ENCODE peak calls at places on chromosomes 1 and 21, in eight cellular contexts. One of them, this sample, is unnamed.

GRCh38 chr1:54135436-54136120 is 17.2 kb downstream of the CDCP2 start:
- DNase-seq in transverse colon: no peak
- DNase-seq in adrenal gland: no peak
- DNase-seq in IMR-90: peak; percentile 61
- DNase-seq in tibial nerve: no peak
- DNase-seq in GM12878: no peak
- DNase-seq in H1: peak; percentile 38
- DNase-seq in breast epithelium: no peak
- DNase-seq in this sample: no peak

GRCh38 chr1:1894354-1895049 is 3.6 kb upstream of the GNB1 start:
- DNase-seq in transverse colon: peak; percentile 87
- DNase-seq in adrenal gland: peak; percentile 75
- DNase-seq in IMR-90: no peak
- DNase-seq in tibial nerve: no peak
- DNase-seq in GM12878: no peak
- DNase-seq in H1: no peak
- DNase-seq in breast epithelium: no peak
- DNase-seq in this sample: no peak

GRCh38 chr1:116228501-116228900 is 117.3 kb downstream of the MAB21L3 start:
- DNase-seq in transverse colon: no peak
- DNase-seq in adrenal gland: no peak
- DNase-seq in IMR-90: no peak
- DNase-seq in tibial nerve: no peak
- DNase-seq in GM12878: no peak
- DNase-seq in H1: no peak
- DNase-seq in breast epithelium: no peak
- DNase-seq in this sample: no peak

GRCh38 chr1:174407705-174408104 is 40.1 kb upstream of the GPR52 start:
- DNase-seq in transverse colon: no peak
- DNase-seq in adrenal gland: no peak
- DNase-seq in IMR-90: no peak
- DNase-seq in tibial nerve: no peak
- DNase-seq in GM12878: no peak
- DNase-seq in H1: no peak
- DNase-seq in breast epithelium: no peak
- DNase-seq in this sample: no peak

GRCh38 chr1:240691521-240692338 is 79.8 kb upstream of the GREM2 start:
- DNase-seq in transverse colon: peak; percentile 19
- DNase-seq in adrenal gland: peak; percentile 23
- DNase-seq in IMR-90: peak; percentile 78
- DNase-seq in tibial nerve: peak; percentile 48
- DNase-seq in GM12878: no peak
- DNase-seq in H1: peak; percentile 27
- DNase-seq in breast epithelium: no peak
- DNase-seq in this sample: peak; percentile 22

GRCh38 chr1:183025782-183026774 is 2.9 kb downstream of the LAMC1 start:
- DNase-seq in transverse colon: no peak
- DNase-seq in adrenal gland: no peak
- DNase-seq in IMR-90: peak; percentile 56
- DNase-seq in tibial nerve: no peak
- DNase-seq in GM12878: peak; percentile 51
- DNase-seq in H1: no peak
- DNase-seq in breast epithelium: no peak
- DNase-seq in this sample: no peak

GRCh38 chr21:41460578-41461527 is 34.8 kb downstream of the MX1 start:
- DNase-seq in transverse colon: peak; percentile 79
- DNase-seq in adrenal gland: peak; percentile 72
- DNase-seq in IMR-90: peak; percentile 72
- DNase-seq in tibial nerve: peak; percentile 73
- DNase-seq in GM12878: no peak
- DNase-seq in H1: no peak
- DNase-seq in breast epithelium: peak; percentile 69
- DNase-seq in this sample: peak; percentile 65

GRCh38 chr1:182357177-182357576 is 34.4 kb downstream of the GLUL start:
- DNase-seq in transverse colon: no peak
- DNase-seq in adrenal gland: no peak
- DNase-seq in IMR-90: no peak
- DNase-seq in tibial nerve: no peak
- DNase-seq in GM12878: no peak
- DNase-seq in H1: no peak
- DNase-seq in breast epithelium: no peak
- DNase-seq in this sample: no peak

GRCh38 chr1:102550729-102551384 is 554.1 kb upstream of the OLFM3 start:
- DNase-seq in transverse colon: no peak
- DNase-seq in adrenal gland: peak; percentile 15
- DNase-seq in IMR-90: peak; percentile 9
- DNase-seq in tibial nerve: no peak
- DNase-seq in GM12878: no peak
- DNase-seq in H1: peak; percentile 60
- DNase-seq in breast epithelium: no peak
- DNase-seq in this sample: no peak

GRCh38 chr1:78440381-78440793 is 50.4 kb upstream of the PTGFR start:
- DNase-seq in transverse colon: no peak
- DNase-seq in adrenal gland: no peak
- DNase-seq in IMR-90: peak; percentile 69
- DNase-seq in tibial nerve: no peak
- DNase-seq in GM12878: no peak
- DNase-seq in H1: no peak
- DNase-seq in breast epithelium: no peak
- DNase-seq in this sample: no peak

GRCh38 chr1:21909787-21910503 is 27.2 kb downstream of the HSPG2 start:
- DNase-seq in transverse colon: no peak
- DNase-seq in adrenal gland: peak; percentile 66
- DNase-seq in IMR-90: peak; percentile 60
- DNase-seq in tibial nerve: peak; percentile 49
- DNase-seq in GM12878: peak; percentile 33
- DNase-seq in H1: no peak
- DNase-seq in breast epithelium: peak; percentile 78
- DNase-seq in this sample: peak; percentile 77

GRCh38 chr1:51565009-51565408 is 45.9 kb upstream of the EPS15 start:
- DNase-seq in transverse colon: no peak
- DNase-seq in adrenal gland: no peak
- DNase-seq in IMR-90: no peak
- DNase-seq in tibial nerve: no peak
- DNase-seq in GM12878: no peak
- DNase-seq in H1: no peak
- DNase-seq in breast epithelium: no peak
- DNase-seq in this sample: no peak

DNA sequence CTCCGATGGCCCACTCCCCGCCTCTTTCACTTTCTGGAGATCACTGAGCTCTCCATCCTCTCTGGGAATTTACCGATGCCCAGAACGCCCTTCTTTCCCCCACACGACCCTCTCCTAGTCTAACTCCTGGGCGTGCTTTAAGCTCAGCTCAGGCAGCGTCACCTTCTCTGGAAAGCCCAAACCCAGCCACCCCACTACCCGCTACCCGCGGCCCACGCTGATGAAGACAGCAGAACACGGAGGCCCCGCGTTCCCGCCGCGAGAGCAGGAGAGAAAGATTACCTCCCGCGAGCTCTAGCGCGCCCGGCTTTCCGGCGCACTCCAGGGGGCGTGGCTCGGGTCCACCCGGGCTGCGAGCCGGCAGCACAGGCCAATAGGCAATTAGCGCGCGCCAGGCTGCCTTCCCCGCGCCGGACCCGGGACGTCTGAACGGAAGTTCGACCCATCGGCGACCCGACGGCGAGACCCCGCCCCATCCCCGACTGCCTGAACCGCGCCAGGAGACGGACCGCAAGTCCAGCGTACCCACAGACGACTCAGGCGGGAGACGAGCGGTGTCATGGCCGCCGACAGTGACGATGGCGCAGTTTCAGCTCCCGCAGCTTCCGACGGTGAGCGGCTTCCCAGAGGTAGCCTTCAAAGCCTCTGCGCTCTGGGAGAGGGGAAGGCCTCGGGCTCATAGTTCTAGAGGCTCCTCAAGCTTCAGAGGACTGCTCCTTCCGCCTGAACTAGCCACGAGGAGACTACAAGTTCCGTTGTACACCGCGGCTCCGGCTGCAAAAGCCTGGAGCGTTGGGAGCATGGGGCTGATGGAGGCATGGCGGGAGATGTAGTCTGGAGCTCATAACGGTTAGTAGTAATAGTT is at the start of the genes MUTYH and TOE1:
- DNase-seq in transverse colon: peak; percentile 95
- DNase-seq in adrenal gland: peak; percentile 91
- DNase-seq in IMR-90: peak; percentile 86
- DNase-seq in tibial nerve: peak; percentile 78
- DNase-seq in GM12878: peak; percentile 73
- DNase-seq in H1: peak; percentile 88
- DNase-seq in breast epithelium: peak; percentile 86
- DNase-seq in this sample: peak; percentile 88
- TF ChIP-seq POLR2A in transverse colon: peak; percentile 94
- TF ChIP-seq POLR2A in adrenal gland: peak; percentile 76
- TF ChIP-seq POLR2A in IMR-90: peak; percentile 81
- TF ChIP-seq POLR2A in tibial nerve: peak; percentile 58
- TF ChIP-seq POLR2A in GM12878: peak; percentile 97
- TF ChIP-seq POLR2A in H1: peak; percentile 94
- TF ChIP-seq POLR2A in breast epithelium: peak; percentile 37
- TF ChIP-seq POLR2A in this sample: peak; percentile 20

GRCh38 chr1:10800778-10801177 is 4.3 kb upstream of the CASZ1 start:
- DNase-seq in transverse colon: no peak
- DNase-seq in adrenal gland: no peak
- DNase-seq in IMR-90: no peak
- DNase-seq in tibial nerve: no peak
- DNase-seq in GM12878: no peak
- DNase-seq in H1: no peak
- DNase-seq in breast epithelium: no peak
- DNase-seq in this sample: no peak

GRCh38 chr1:10803971-10804820 is 7.8 kb upstream of the CASZ1 start:
- DNase-seq in transverse colon: peak; percentile 90
- DNase-seq in adrenal gland: no peak
- DNase-seq in IMR-90: no peak
- DNase-seq in tibial nerve: no peak
- DNase-seq in GM12878: no peak
- DNase-seq in H1: no peak
- DNase-seq in breast epithelium: peak; percentile 87
- DNase-seq in this sample: no peak

GRCh38 chr1:10806966-10807365 is 10.5 kb upstream of the CASZ1 start:
- DNase-seq in transverse colon: no peak
- DNase-seq in adrenal gland: no peak
- DNase-seq in IMR-90: no peak
- DNase-seq in tibial nerve: no peak
- DNase-seq in GM12878: no peak
- DNase-seq in H1: no peak
- DNase-seq in breast epithelium: no peak
- DNase-seq in this sample: no peak

GRCh38 chr1:10799726-10800125 is 3.3 kb upstream of the CASZ1 start:
- DNase-seq in transverse colon: no peak
- DNase-seq in adrenal gland: no peak
- DNase-seq in IMR-90: no peak
- DNase-seq in tibial nerve: no peak
- DNase-seq in GM12878: no peak
- DNase-seq in H1: no peak
- DNase-seq in breast epithelium: no peak
- DNase-seq in this sample: no peak

DNA sequence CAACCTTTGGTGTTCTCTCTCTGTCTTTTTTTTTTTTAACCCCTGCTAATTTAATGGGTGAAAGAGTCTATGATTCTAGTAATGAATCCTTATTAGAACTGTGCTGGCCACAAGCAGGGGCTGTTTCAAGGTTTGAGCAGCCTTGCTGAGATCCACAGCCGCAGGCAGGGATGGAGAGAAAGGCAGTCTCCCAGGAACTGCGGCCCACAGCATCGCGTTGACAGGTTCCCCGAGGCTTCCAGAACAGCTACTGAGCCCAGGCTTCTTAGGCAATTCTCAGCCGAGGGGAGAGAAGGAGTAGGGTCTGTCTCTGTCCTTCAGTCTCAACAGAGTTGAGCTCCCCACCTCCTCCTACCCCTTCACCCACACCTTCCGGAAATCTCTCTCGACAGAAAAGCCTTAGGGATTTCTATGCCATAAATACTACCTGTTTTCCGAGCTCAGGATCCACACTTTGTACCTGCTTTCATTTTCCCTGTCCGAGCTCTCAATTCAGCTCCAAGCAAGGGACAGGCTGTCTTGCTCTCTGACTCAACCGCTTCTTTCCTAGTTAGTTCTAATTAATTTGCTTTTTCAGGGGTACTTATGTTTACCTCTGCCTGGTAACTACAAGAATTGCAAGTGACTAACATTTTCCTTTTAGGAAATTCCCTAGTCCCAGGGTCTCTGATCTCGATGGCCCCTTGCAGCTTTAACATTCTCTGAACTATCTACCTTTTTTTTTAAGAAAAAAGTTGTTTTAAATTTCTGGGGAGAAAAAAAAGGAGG is 6.7 kb upstream of the CASZ1 start:
- DNase-seq in transverse colon: no peak
- DNase-seq in adrenal gland: no peak
- DNase-seq in IMR-90: no peak
- DNase-seq in tibial nerve: no peak
- DNase-seq in GM12878: no peak
- DNase-seq in H1: no peak
- DNase-seq in breast epithelium: no peak
- DNase-seq in this sample: no peak
- H3K27ac ChIP-seq in transverse colon: peak overlapping the region; percentile 82
- H3K27ac ChIP-seq in adrenal gland: no peak overlapping the region
- H3K27ac ChIP-seq in IMR-90: no peak overlapping the region
- H3K27ac ChIP-seq in tibial nerve: peak overlapping the region; percentile 6
- H3K27ac ChIP-seq in GM12878: no peak overlapping the region
- H3K27ac ChIP-seq in H1: no peak overlapping the region
- H3K27ac ChIP-seq in breast epithelium: peak overlapping the region; percentile 90
- H3K27ac ChIP-seq in this sample: peak overlapping the region; percentile 14

DNA sequence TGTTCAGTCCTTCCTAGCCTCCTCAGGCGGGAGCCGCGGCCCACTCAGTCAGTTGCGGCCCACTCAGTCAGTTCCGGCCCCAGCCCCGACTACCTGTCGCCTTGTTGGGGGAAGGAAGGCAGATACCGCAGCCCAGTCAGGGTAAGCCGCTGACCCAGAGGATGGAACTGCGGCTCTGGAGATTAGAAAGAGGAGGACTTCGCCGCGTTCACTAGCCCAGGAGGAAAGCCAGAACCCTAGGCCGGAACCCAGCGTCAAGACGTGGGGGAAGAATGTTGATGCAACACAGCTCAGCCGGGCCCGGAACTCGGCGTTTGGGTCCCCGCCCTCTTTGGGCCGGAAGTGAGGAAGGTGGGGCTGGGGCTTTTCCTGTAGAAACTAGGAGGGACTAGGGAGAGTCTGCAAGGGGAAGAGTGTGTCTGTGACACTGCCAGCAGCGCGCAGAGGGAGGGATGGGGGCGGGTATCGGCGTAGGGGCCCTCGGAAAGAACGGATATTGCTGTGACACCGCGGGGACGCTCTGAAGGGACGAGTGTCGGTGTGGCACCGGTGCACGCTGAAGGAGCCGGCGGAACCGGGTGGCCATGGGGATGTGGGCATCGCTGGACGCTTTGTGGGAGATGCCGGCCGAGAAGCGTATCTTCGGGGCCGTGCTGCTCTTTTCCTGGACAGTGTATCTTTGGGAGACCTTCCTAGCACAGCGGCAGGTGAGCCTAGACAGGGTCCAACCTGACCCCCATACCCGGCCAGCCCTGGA is at the start of gene ZMPSTE24:
- DNase-seq in transverse colon: peak; percentile 96
- DNase-seq in adrenal gland: peak; percentile 99
- DNase-seq in IMR-90: peak; percentile 98
- DNase-seq in tibial nerve: peak; percentile 90
- DNase-seq in GM12878: peak; percentile 87
- DNase-seq in H1: peak; percentile 88
- DNase-seq in breast epithelium: peak; percentile 94
- DNase-seq in this sample: peak; percentile 94
- TF ChIP-seq POLR2A in transverse colon: peak; percentile 63
- TF ChIP-seq POLR2A in adrenal gland: peak; percentile 28
- TF ChIP-seq POLR2A in IMR-90: peak; percentile 88
- TF ChIP-seq POLR2A in tibial nerve: peak; percentile 69
- TF ChIP-seq POLR2A in GM12878: peak; percentile 90
- TF ChIP-seq POLR2A in H1: peak; percentile 64
- TF ChIP-seq POLR2A in breast epithelium: no peak
- TF ChIP-seq POLR2A in this sample: peak; percentile 52

GRCh38 chr1:150804671-150805070 is 3.4 kb downstream of the CTSK start:
- DNase-seq in transverse colon: no peak
- DNase-seq in adrenal gland: no peak
- DNase-seq in IMR-90: peak; percentile 70
- DNase-seq in tibial nerve: no peak
- DNase-seq in GM12878: no peak
- DNase-seq in H1: no peak
- DNase-seq in breast epithelium: no peak
- DNase-seq in this sample: no peak
- H3K27ac ChIP-seq in transverse colon: no peak overlapping the region
- H3K27ac ChIP-seq in adrenal gland: no peak overlapping the region
- H3K27ac ChIP-seq in IMR-90: peak overlapping the region; percentile 47
- H3K27ac ChIP-seq in tibial nerve: no peak overlapping the region
- H3K27ac ChIP-seq in GM12878: no peak overlapping the region
- H3K27ac ChIP-seq in H1: no peak overlapping the region
- H3K27ac ChIP-seq in breast epithelium: no peak overlapping the region
- H3K27ac ChIP-seq in this sample: no peak overlapping the region